ENCODE peak calls at places on chromosomes 16 and 17, in seven cellular contexts. X is adipocyte; T is colonic mucosa; I is right cardiac atrium; J is A549; N is effector memory CD4-positive, alpha-beta T cell; H is transverse colon. K is an unnamed sample. For H3K4me1 and H3K9me3, the result is how much of the 10 kb centered on the place peaks cover.

GRCh38 chr16:3023415-3023668 is 400 bp downstream of the HCFC1R1 start:
- DNase-seq in X (peak), T (no peak), I (peak), J (no peak), N (no peak), H (no peak), K (no peak)

GRCh38 chr16:67425581-67425980 is 5.3 kb upstream of the HSD11B2 start:
- DNase-seq in X (no peak), T (peak), I (no peak), J (no peak), N (no peak), H (no peak), K (no peak)

GRCh38 chr17:30565073-30565935 is 88.1 kb downstream of the GOSR1 start:
- DNase-seq in X (no peak), T (no peak), I (no peak), J (peak), N (no peak), H (no peak), K (peak)

GRCh38 chr17:8287651-8288335 is 677 bp upstream of the RANGRF start:
- DNase-seq in X (peak), T (peak), I (no peak), J (no peak), N (no peak), H (no peak), K (no peak)

GRCh38 chr16:72743011-72743761 is 304.7 kb downstream of the ZFHX3 start:
- DNase-seq in X (no peak), T (no peak), I (no peak), J (no peak), N (no peak), H (no peak), K (no peak)

GRCh38 chr16:64362193-64362592 is 759.7 kb downstream of the CDH11 start:
- DNase-seq in X (peak), T (no peak), I (no peak), J (no peak), N (no peak), H (no peak), K (no peak)

GRCh38 chr17:27533874-27534815 is 77.9 kb downstream of the KSR1 start:
- DNase-seq in X (peak), T (no peak), I (peak), J (peak), N (no peak), H (peak), K (peak)

GRCh38 chr16:85171004-85171808 is 58.9 kb upstream of the CIBAR2 start:
- DNase-seq in X (no peak), T (no peak), I (no peak), J (no peak), N (no peak), H (no peak), K (no peak)

GRCh38 chr16:84916850-84917249 is 94.5 kb downstream of the ZDHHC7 start:
- DNase-seq in X (no peak), T (no peak), I (no peak), J (no peak), N (no peak), H (no peak), K (no peak)

GRCh38 chr17:58307468-58308172 is 21.0 kb downstream of the TSPOAP1 start:
- DNase-seq in X (no peak), T (no peak), I (no peak), J (no peak), N (no peak), H (no peak), K (peak)

GRCh38 chr17:3754458-3755334 is 31.0 kb downstream of the HASPIN start:
- DNase-seq in X (no peak), T (peak), I (no peak), J (peak), N (peak), H (peak), K (peak)

GRCh38 chr17:47423406-47424295 is 99.9 kb downstream of the EFCAB13 start:
- DNase-seq in X (peak), T (peak), I (peak), J (peak), N (no peak), H (peak), K (peak)

GRCh38 chr17:58313815-58314705 is 14.5 kb downstream of the TSPOAP1 start:
- DNase-seq in X (no peak), T (no peak), I (no peak), J (no peak), N (no peak), H (no peak), K (no peak)

GRCh38 chr17:44965491-44966234 is 2.4 kb downstream of the C1QL1 start:
- DNase-seq in X (no peak), T (no peak), I (no peak), J (no peak), N (no peak), H (no peak), K (no peak)

GRCh38 chr16:535446-536405 is 8.2 kb downstream of the CAPN15 start:
- DNase-seq in X (peak), T (peak), I (no peak), J (peak), N (no peak), H (peak), K (no peak)

GRCh38 chr17:40909755-40910154 is 24.7 kb upstream of the KRT20 start:
- DNase-seq in X (peak), T (no peak), I (no peak), J (no peak), N (no peak), H (no peak), K (no peak)

GRCh38 chr17:41692722-41693521 is 4.2 kb downstream of the EIF1 start:
- DNase-seq in X (peak), T (no peak), I (no peak), J (peak), N (no peak), H (no peak), K (peak)

GRCh38 chr17:40448213-40448638 is 5.0 kb downstream of the IGFBP4 start:
- DNase-seq in X (peak), T (peak), I (peak), J (no peak), N (no peak), H (peak), K (no peak)

GRCh38 chr17:30336369-30337171 is 2.7 kb upstream of the TMIGD1 start:
- DNase-seq in X (peak), T (peak), I (no peak), J (peak), N (peak), H (peak), K (peak)

GRCh38 chr17:60371818-60372510 is 20.0 kb downstream of the USP32 start:
- DNase-seq in X (no peak), T (no peak), I (no peak), J (no peak), N (no peak), H (no peak), K (no peak)

GRCh38 chr16:68378436-68379415 is 67.9 kb downstream of the PRMT7 start:
- DNase-seq in X (no peak), T (no peak), I (no peak), J (no peak), N (no peak), H (no peak), K (no peak)

GRCh38 chr17:9522074-9522473 is 53.5 kb downstream of the STX8 start:
- DNase-seq in X (peak), T (no peak), I (no peak), J (peak), N (no peak), H (no peak), K (peak)

GRCh38 chr16:67885976-67886375 is 1.3 kb downstream of the NRN1L start:
- DNase-seq in X (no peak), T (no peak), I (no peak), J (no peak), N (no peak), H (no peak), K (no peak)

GRCh38 chr16:85041184-85041928 is 13.8 kb downstream of the KIAA0513 start:
- DNase-seq in X (no peak), T (no peak), I (no peak), J (no peak), N (no peak), H (no peak), K (peak)

GRCh38 chr17:81285179-81285878 is 9.8 kb downstream of the SLC38A10 start:
- DNase-seq in X (peak), T (peak), I (peak), J (no peak), N (peak), H (peak), K (no peak)

GRCh38 chr17:81287155-81287554 is 8.0 kb downstream of the SLC38A10 start:
- DNase-seq in X (no peak), T (no peak), I (peak), J (no peak), N (no peak), H (no peak), K (no peak)

GRCh38 chr17:81287741-81288430 is 7.2 kb downstream of the SLC38A10 start:
- DNase-seq in X (no peak), T (no peak), I (peak), J (no peak), N (no peak), H (no peak), K (no peak)

GRCh38 chr17:81285894-81286293 is 9.2 kb downstream of the SLC38A10 start:
- DNase-seq in X (no peak), T (no peak), I (peak), J (no peak), N (no peak), H (no peak), K (no peak)

GRCh38 chr17:81286491-81287145 is 8.5 kb downstream of the SLC38A10 start:
- DNase-seq in X (no peak), T (no peak), I (peak), J (no peak), N (no peak), H (no peak), K (no peak)
- H3K4me1 ChIP-seq in X (under half), T (under half), I (under half), J (under half), N (under half), H (under half), K (under half)

GRCh38 chr17:75511270-75511609 is 4.1 kb downstream of the CASKIN2 start:
- DNase-seq in X (no peak), T (no peak), I (no peak), J (no peak), N (no peak), H (no peak), K (no peak)

GRCh38 chr17:75513667-75514052 is 1.7 kb downstream of the CASKIN2 start:
- DNase-seq in X (no peak), T (no peak), I (no peak), J (no peak), N (no peak), H (no peak), K (no peak)

GRCh38 chr17:75509528-75510258 is 5.6 kb downstream of the CASKIN2 start:
- DNase-seq in X (no peak), T (no peak), I (peak), J (no peak), N (no peak), H (no peak), K (no peak)

GRCh38 chr17:75512946-75513666 is 2.2 kb downstream of the CASKIN2 start:
- DNase-seq in X (peak), T (no peak), I (no peak), J (no peak), N (no peak), H (no peak), K (no peak)

DNA sequence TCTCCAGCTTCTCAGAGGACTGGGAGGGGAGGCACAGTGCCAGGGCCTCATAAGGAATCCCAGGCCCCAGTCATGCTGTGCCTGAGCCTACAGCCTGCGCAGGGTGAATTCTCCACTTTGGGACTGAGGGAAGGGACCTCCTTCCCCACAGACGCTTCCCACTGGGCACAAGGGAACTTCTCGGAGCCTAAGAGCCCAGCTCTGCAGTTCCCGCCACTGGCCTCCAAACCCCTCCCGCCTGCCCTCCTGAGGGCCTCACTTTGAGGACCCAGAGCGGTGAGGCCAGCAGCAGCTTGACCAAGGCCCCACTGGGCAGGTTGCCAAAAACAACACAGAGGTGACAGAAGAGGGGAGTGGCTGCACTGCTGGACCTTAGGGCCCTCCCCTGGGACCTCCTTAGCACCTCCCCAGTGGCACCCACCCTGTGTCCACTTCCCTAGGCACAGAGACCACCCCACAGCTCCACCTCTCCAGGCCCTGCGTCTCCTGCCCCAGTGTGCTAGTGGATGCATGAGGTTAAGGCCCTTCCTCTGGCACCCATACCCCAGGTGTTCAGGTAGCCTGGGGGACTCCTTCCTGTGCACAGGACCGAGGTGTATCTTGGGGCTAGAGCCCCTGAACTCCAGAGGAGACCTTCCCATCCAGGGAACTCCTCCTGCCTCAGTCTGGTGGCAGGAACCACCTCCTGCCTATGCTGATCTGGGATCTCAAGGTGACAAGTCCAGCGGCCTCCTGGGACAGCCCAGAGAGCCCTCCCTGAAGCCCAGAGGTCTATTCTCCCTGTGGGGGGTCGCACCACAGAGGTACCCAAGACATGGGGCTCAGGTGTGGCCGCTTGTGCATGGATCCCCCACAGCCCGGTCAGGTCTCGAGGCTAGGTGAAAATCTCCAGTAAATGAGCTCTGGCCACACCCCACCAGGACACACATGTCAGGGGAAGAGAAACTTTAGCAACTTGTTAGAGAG is 3.4 kb downstream of the CASKIN2 start:
- DNase-seq in X (no peak), T (no peak), I (peak), J (no peak), N (no peak), H (no peak), K (no peak)
- H3K4me3 ChIP-seq in X (no peak), T (no peak), I (no peak), J (no peak), N (no peak), H (no peak), K (no peak)

GRCh38 chr17:77708936-77709335 is 249.6 kb upstream of the TNRC6C start:
- DNase-seq in X (no peak), T (peak), I (no peak), J (no peak), N (no peak), H (no peak), K (peak)

GRCh38 chr17:77707546-77707945 is 251.0 kb upstream of the TNRC6C start:
- DNase-seq in X (no peak), T (peak), I (no peak), J (no peak), N (no peak), H (no peak), K (peak)

GRCh38 chr17:77709594-77709993 is 248.9 kb upstream of the TNRC6C start:
- DNase-seq in X (no peak), T (peak), I (no peak), J (no peak), N (no peak), H (no peak), K (peak)

GRCh38 chr17:77706938-77707337 is 251.6 kb upstream of the TNRC6C start:
- DNase-seq in X (no peak), T (no peak), I (no peak), J (no peak), N (no peak), H (no peak), K (peak)

DNA sequence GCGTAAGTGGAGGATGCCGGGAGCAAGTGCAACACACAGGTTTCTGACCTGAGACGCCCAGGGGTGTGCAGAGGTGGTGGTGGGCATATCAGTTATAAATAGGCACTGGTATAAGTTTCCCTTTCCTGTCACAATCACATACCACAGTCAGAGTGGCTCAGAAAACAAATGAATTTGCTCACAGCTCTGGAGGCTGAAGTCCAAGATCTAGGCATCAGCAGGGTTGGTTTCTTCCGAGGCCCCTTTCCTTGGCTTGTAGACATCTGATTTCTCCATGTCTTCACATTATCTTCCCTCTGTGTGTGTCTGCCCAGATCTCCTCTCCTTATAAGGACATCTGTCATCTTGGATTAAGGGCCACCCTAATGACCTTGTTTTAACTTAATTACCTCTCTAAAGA is 250.5 kb upstream of the TNRC6C start:
- DNase-seq in X (no peak), T (peak), I (no peak), J (no peak), N (no peak), H (no peak), K (peak)
- H3K9me3 ChIP-seq in X (half or more), T (under half), I (under half), J (half or more), N (under half), H (under half), K (under half)

GRCh38 chr17:2190014-2190413 is 113.6 kb downstream of the SMG6 start:
- DNase-seq in X (no peak), T (no peak), I (peak), J (peak), N (no peak), H (peak), K (no peak)

GRCh38 chr17:2191785-2192184 is 111.8 kb downstream of the SMG6 start:
- DNase-seq in X (no peak), T (no peak), I (no peak), J (no peak), N (no peak), H (no peak), K (no peak)

GRCh38 chr17:2191227-2191626 is 112.4 kb downstream of the SMG6 start:
- DNase-seq in X (no peak), T (no peak), I (no peak), J (no peak), N (no peak), H (no peak), K (no peak)

GRCh38 chr17:2194778-2195417 is 108.7 kb downstream of the SMG6 start:
- DNase-seq in X (no peak), T (no peak), I (no peak), J (no peak), N (no peak), H (no peak), K (peak)

DNA sequence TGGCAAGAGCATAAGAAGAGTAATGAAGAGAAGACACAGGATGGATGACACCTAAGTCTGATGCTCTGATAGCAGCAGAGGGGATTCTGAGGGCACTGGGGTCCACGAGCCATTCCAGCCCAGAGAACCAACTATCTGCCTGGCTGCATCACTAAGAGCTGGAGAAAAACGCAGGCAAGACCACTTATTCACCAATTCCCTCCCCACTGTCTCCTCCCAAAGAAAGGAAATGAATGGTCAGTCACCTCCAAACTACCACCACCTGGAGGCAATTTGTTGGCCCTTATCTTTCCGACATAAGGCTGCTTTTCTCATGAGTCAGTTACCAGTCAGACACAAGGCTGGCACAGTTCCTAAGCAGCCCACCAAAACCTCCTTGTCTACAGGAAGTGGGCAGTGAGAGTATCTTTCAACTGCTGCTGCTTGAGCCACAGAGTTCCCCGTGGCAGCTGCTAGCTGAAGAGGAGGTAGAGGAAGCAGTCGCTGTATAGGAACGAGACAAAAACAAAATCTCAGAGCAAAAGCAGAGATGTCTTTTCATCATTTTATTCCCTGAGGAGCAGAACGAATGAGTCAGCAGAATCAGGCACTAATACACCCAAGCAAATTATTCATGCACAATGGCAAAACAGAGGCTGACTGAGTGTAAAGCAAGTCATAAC is 111.1 kb downstream of the SMG6 start:
- DNase-seq in X (peak), T (no peak), I (no peak), J (peak), N (no peak), H (peak), K (no peak)
- H3K4me1 ChIP-seq in X (under half), T (under half), I (under half), J (under half), N (under half), H (under half), K (under half)

GRCh38 chr16:30144017-30144416 is 21.0 kb upstream of the MAPK3 start:
- DNase-seq in X (no peak), T (no peak), I (no peak), J (no peak), N (no peak), H (no peak), K (no peak)

GRCh38 chr16:30139895-30140481 is 17.0 kb upstream of the MAPK3 start:
- DNase-seq in X (no peak), T (peak), I (peak), J (no peak), N (no peak), H (no peak), K (no peak)

GRCh38 chr16:30142672-30143346 is 19.8 kb upstream of the MAPK3 start:
- DNase-seq in X (no peak), T (no peak), I (peak), J (peak), N (no peak), H (no peak), K (peak)

GRCh38 chr16:30143347-30143702 is 20.3 kb upstream of the MAPK3 start:
- DNase-seq in X (no peak), T (no peak), I (no peak), J (no peak), N (no peak), H (no peak), K (no peak)

GRCh38 chr16:30141750-30142149 is 18.7 kb upstream of the MAPK3 start:
- DNase-seq in X (no peak), T (no peak), I (no peak), J (no peak), N (no peak), H (no peak), K (no peak)
- H3K4me3 ChIP-seq in X (no peak), T (no peak), I (no peak), J (no peak), N (no peak), H (no peak), K (no peak)

K was measured in endodermal cell.